ENCODE peak calls at places on chromosomes 6 and 20, in four cellular contexts. O is aorta, C is body of pancreas, P is thoracic aorta. D is an unnamed sample.

GRCh38 chr6:15073344-15073789 is 172.5 kb upstream of the JARID2 start:
- DNase-seq in O (no peak), C (no peak), P (no peak), D (no peak)

GRCh38 chr6:72787521-72788031 is 165.7 kb downstream of the KCNQ5 start:
- DNase-seq in O (no peak), C (no peak), P (no peak), D (no peak)

GRCh38 chr20:33410081-33410742 is 8.9 kb upstream of the CDK5RAP1 start:
- DNase-seq in O (no peak), C (no peak), P (no peak), D (no peak)

GRCh38 chr6:131914967-131915751 is 36.0 kb downstream of the CCN2 start:
- DNase-seq in O (peak; percentile 70), C (peak; percentile 83), P (peak; percentile 27), D (no peak)

GRCh38 chr20:62616728-62617621 is 25.3 kb upstream of the SLCO4A1 start:
- DNase-seq in O (peak; percentile 81), C (peak; percentile 84), P (no peak), D (peak; percentile 79)

GRCh38 chr20:29497261-29497671 is 1760.2 kb upstream of the DEFB115 start:
- DNase-seq in O (peak; percentile 41), C (no peak), P (peak; percentile 9), D (peak; percentile 71)

GRCh38 chr6:133774356-133774755 is 114.6 kb upstream of the TCF21 start:
- DNase-seq in O (no peak), C (no peak), P (no peak), D (no peak)

GRCh38 chr6:111938710-111939109 is 65.5 kb upstream of the FYN start:
- DNase-seq in O (no peak), C (no peak), P (no peak), D (no peak)

GRCh38 chr6:1610497-1611321 is 994 bp downstream of the FOXC1 start:
- DNase-seq in O (no peak), C (peak; percentile 40), P (no peak), D (no peak)

GRCh38 chr6:121764493-121764892 is 329.0 kb downstream of the GJA1 start:
- DNase-seq in O (no peak), C (no peak), P (no peak), D (no peak)

GRCh38 chr6:37275350-37275749 is 17.4 kb upstream of the TMEM217 start:
- DNase-seq in O (no peak), C (peak; percentile 49), P (no peak), D (no peak)
- H3K4me1 ChIP-seq in O (peaks cover 1% of the 10 kb centered on the region), C (peaks cover 31% of the 10 kb centered on the region), P (peaks cover 18% of the 10 kb centered on the region), D (no peaks in the 10 kb centered on the region)

GRCh38 chr6:105487040-105487787 is 84.3 kb upstream of the PREP start:
- DNase-seq in O (no peak), C (no peak), P (no peak), D (no peak)
- H3K4me1 ChIP-seq in O (no peaks in the 10 kb centered on the region), C (no peaks in the 10 kb centered on the region), P (peaks cover 9% of the 10 kb centered on the region), D (no peaks in the 10 kb centered on the region)

DNA sequence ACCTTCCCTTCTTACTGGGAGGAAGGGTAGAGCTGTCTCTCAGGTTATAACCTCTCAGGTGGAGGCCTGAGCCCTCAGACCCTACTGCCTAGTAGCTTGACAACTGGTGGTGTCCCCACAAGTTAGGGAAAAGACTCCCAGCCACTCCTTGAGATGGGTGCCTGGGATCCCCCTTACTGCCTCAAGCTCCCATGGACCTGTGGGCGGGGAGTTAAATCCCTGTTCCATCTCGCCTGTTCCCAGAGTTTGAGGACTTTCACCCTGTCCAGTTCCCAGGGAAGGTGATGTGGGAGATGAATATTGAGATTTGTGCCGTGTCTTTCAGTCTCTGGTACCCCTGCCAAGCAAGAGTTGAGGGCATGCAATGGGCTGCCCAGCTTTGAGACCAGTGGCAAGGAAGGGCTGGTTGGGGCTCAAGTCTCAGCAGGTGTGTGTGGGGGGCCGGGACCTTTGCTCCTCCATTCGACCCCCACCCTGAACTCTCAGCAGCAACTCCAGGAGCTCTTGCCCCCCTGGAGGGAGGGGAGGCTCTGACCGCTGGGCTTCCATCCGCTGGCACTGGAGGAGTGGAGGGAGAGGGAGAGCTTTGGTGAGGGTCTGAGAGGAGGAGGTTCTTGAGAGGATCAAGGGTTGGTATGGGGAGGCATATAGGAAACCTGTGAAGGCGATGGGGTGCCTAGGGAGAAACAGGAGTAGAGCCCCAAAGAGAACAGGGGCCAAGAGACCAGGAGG is 1.1 kb upstream of the PBX2 start:
- DNase-seq in O (no peak), C (no peak), P (no peak), D (no peak)
- H3K4me1 ChIP-seq in O (no peaks in the 10 kb centered on the region), C (peaks cover 36% of the 10 kb centered on the region), P (peaks cover 16% of the 10 kb centered on the region), D (peaks cover 12% of the 10 kb centered on the region)

GRCh38 chr6:159036673-159037072 is 8.1 kb downstream of the TAGAP start:
- DNase-seq in O (no peak), C (no peak), P (no peak), D (no peak)

GRCh38 chr6:159031826-159032225 is 13.0 kb downstream of the TAGAP start:
- DNase-seq in O (no peak), C (no peak), P (no peak), D (no peak)

GRCh38 chr6:159035891-159036290 is 8.9 kb downstream of the TAGAP start:
- DNase-seq in O (no peak), C (no peak), P (no peak), D (no peak)

GRCh38 chr6:159037746-159038290 is 7.0 kb downstream of the TAGAP start:
- DNase-seq in O (no peak), C (no peak), P (no peak), D (no peak)

GRCh38 chr6:159033160-159034049 is 11.4 kb downstream of the TAGAP start:
- DNase-seq in O (no peak), C (no peak), P (no peak), D (no peak)
- H3K4me1 ChIP-seq in O (no peaks in the 10 kb centered on the region), C (no peaks in the 10 kb centered on the region), P (no peaks in the 10 kb centered on the region), D (no peaks in the 10 kb centered on the region)

GRCh38 chr6:156862711-156863110 is 85.5 kb downstream of the ARID1B start:
- DNase-seq in O (no peak), C (no peak), P (no peak), D (no peak)

GRCh38 chr6:156864557-156864956 is 87.4 kb downstream of the ARID1B start:
- DNase-seq in O (no peak), C (no peak), P (no peak), D (no peak)

GRCh38 chr6:156863504-156863903 is 86.3 kb downstream of the ARID1B start:
- DNase-seq in O (no peak), C (no peak), P (no peak), D (no peak)

GRCh38 chr6:156857573-156857972 is 80.4 kb downstream of the ARID1B start:
- DNase-seq in O (no peak), C (no peak), P (no peak), D (no peak)

DNA sequence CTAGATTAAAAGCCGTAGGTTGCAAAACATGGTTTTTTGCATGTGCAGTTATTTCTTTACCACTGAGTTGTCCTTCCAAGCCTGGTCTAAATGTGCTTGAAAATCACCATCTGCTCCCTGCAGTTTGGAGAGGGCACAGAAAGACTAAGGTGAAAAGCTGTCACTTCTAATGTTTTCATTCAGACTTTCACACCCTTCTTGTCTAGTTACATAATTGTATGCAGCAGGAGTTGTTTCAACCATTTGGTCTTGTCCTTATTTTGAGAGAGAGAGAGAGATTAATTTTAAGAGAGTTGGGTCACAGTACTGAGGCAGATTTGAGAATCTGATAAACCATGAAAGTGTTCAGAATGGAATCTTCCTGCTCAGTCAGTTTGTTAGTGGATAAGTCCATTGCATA is 82.5 kb downstream of the ARID1B start:
- DNase-seq in O (no peak), C (no peak), P (no peak), D (no peak)
- H3K4me1 ChIP-seq in O (no peaks in the 10 kb centered on the region), C (peaks cover 25% of the 10 kb centered on the region), P (peaks cover 9% of the 10 kb centered on the region), D (no peaks in the 10 kb centered on the region)

GRCh38 chr20:47358052-47358671 is 1.7 kb upstream of the ZMYND8 start:
- DNase-seq in O (no peak), C (no peak), P (no peak), D (peak; percentile 5)

GRCh38 chr20:47360207-47360488 is 3.6 kb upstream of the ZMYND8 start:
- DNase-seq in O (no peak), C (peak; percentile 70), P (peak; percentile 40), D (no peak)

GRCh38 chr20:47357296-47358051 is 975 bp upstream of the ZMYND8 start:
- DNase-seq in O (peak; percentile 87), C (peak; percentile 96), P (peak; percentile 33), D (peak; percentile 90)

GRCh38 chr20:47359533-47360206 is 3.2 kb upstream of the ZMYND8 start:
- DNase-seq in O (no peak), C (peak; percentile 36), P (no peak), D (no peak)

GRCh38 chr20:47358672-47359532 is 2.4 kb upstream of the ZMYND8 start:
- DNase-seq in O (peak; percentile 89), C (peak; percentile 93), P (peak; percentile 73), D (peak; percentile 75)
- H3K4me1 ChIP-seq in O (peaks cover 5% of the 10 kb centered on the region), C (peaks cover 82% of the 10 kb centered on the region), P (peaks cover 71% of the 10 kb centered on the region), D (peaks cover 73% of the 10 kb centered on the region)

GRCh38 chr6:11007715-11008608 is 36.1 kb downstream of the ELOVL2 start:
- DNase-seq in O (no peak), C (no peak), P (no peak), D (no peak)
- H3K4me1 ChIP-seq in O (no peaks in the 10 kb centered on the region), C (peaks cover 8% of the 10 kb centered on the region), P (no peaks in the 10 kb centered on the region), D (peaks cover 21% of the 10 kb centered on the region)

GRCh38 chr6:3396503-3397180 is 60.2 kb downstream of the SLC22A23 start:
- DNase-seq in O (no peak), C (no peak), P (no peak), D (no peak)

GRCh38 chr6:3398755-3399671 is 57.8 kb downstream of the SLC22A23 start:
- DNase-seq in O (no peak), C (no peak), P (no peak), D (no peak)

GRCh38 chr6:3400162-3400561 is 56.7 kb downstream of the SLC22A23 start:
- DNase-seq in O (no peak), C (no peak), P (no peak), D (no peak)

GRCh38 chr6:3398165-3398562 is 58.7 kb downstream of the SLC22A23 start:
- DNase-seq in O (no peak), C (no peak), P (no peak), D (no peak)

DNA sequence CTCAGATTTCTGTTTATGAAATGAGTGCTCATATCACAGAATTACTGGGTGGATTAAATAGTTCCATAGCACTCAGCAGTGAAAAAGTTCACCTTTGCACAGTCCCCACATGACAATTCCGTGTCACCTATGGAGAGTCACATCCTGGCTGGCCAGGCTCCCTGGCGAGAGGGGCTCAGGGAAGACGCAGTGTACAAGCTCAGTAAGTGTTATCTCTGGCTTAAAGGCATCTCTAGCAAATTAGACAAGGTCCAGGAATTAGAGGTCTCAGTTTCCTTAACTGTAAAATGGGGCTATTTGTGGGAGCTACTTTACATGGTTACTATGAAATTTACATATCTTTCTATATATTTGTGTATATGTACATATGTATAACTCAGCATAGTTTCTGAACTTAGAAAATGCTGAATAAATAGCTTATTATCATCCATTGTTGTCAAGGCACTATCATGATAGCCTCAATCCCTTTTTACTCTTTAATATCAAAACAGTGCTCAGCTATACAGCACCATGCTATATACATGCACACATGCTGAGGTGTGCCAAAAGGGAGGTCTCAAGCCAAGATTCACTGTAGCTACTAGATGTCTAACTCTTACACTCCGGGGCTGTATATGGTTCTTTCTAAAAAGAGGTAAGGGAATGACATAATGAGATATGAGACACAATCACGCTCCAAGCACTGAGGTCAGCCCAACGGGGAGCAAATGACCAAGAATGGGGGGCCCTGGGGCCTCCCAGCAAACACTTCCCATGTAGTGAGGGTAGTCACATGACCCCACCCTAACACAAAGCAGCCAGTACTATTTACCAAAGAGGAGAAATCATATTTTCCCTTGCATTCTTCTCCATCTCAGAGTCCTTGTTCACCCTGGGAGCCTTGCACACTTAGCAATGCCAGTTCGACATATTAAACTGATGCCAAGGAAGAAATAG is 59.4 kb downstream of the SLC22A23 start:
- DNase-seq in O (no peak), C (no peak), P (no peak), D (no peak)
- H3K4me1 ChIP-seq in O (no peaks in the 10 kb centered on the region), C (peaks cover 63% of the 10 kb centered on the region), P (no peaks in the 10 kb centered on the region), D (peaks cover 84% of the 10 kb centered on the region)